ENCODE peak calls at places on chromosomes 1 and 21, in five cellular contexts. One of them, this sample, is unnamed.
A peak's percentile ranks its signal among the peaks of the same experiment; 100 is the strongest.

GRCh38 chr1:10267319-10267718 is 56.9 kb downstream of the KIF1B start:
- DNase-seq in MM.1S: no peak
- DNase-seq in activated gamma-delta T cell treated with Interleukin-2 at 50 U/mL for 16 hours: no peak
- DNase-seq in endothelial cell: no peak
- DNase-seq in CD8-positive, alpha-beta memory T cell: no peak
- DNase-seq in this sample: no peak

GRCh38 chr1:77889671-77890070 is 1.2 kb downstream of the NEXN start:
- DNase-seq in MM.1S: no peak
- DNase-seq in activated gamma-delta T cell treated with Interleukin-2 at 50 U/mL for 16 hours: no peak
- DNase-seq in endothelial cell: no peak
- DNase-seq in CD8-positive, alpha-beta memory T cell: no peak
- DNase-seq in this sample: peak; percentile 70

GRCh38 chr1:214447557-214447871 is 103.9 kb downstream of the PTPN14 start:
- DNase-seq in MM.1S: no peak
- DNase-seq in activated gamma-delta T cell treated with Interleukin-2 at 50 U/mL for 16 hours: no peak
- DNase-seq in endothelial cell: no peak
- DNase-seq in CD8-positive, alpha-beta memory T cell: no peak
- DNase-seq in this sample: no peak

GRCh38 chr1:53061859-53062714 is at the start of gene PODN:
- DNase-seq in MM.1S: no peak
- DNase-seq in activated gamma-delta T cell treated with Interleukin-2 at 50 U/mL for 16 hours: no peak
- DNase-seq in endothelial cell: no peak
- DNase-seq in CD8-positive, alpha-beta memory T cell: no peak
- DNase-seq in this sample: no peak

GRCh38 chr1:25008192-25008485 is 78.1 kb upstream of the RUNX3 start:
- DNase-seq in MM.1S: no peak
- DNase-seq in activated gamma-delta T cell treated with Interleukin-2 at 50 U/mL for 16 hours: no peak
- DNase-seq in endothelial cell: no peak
- DNase-seq in CD8-positive, alpha-beta memory T cell: no peak
- DNase-seq in this sample: no peak

GRCh38 chr1:156376146-156376545 is 7.1 kb downstream of the RHBG start:
- DNase-seq in MM.1S: no peak
- DNase-seq in activated gamma-delta T cell treated with Interleukin-2 at 50 U/mL for 16 hours: no peak
- DNase-seq in endothelial cell: no peak
- DNase-seq in CD8-positive, alpha-beta memory T cell: no peak
- DNase-seq in this sample: no peak

GRCh38 chr1:245183429-245183828 is 28.6 kb downstream of the KIF26B start:
- DNase-seq in MM.1S: no peak
- DNase-seq in activated gamma-delta T cell treated with Interleukin-2 at 50 U/mL for 16 hours: no peak
- DNase-seq in endothelial cell: no peak
- DNase-seq in CD8-positive, alpha-beta memory T cell: no peak
- DNase-seq in this sample: no peak

GRCh38 chr21:42216726-42217572 is 2.0 kb upstream of the ABCG1 start:
- DNase-seq in MM.1S: no peak
- DNase-seq in activated gamma-delta T cell treated with Interleukin-2 at 50 U/mL for 16 hours: no peak
- DNase-seq in endothelial cell: no peak
- DNase-seq in CD8-positive, alpha-beta memory T cell: no peak
- DNase-seq in this sample: no peak

GRCh38 chr1:42258218-42258617 is 76.8 kb downstream of the FOXJ3 start:
- DNase-seq in MM.1S: peak; percentile 54
- DNase-seq in activated gamma-delta T cell treated with Interleukin-2 at 50 U/mL for 16 hours: no peak
- DNase-seq in endothelial cell: no peak
- DNase-seq in CD8-positive, alpha-beta memory T cell: no peak
- DNase-seq in this sample: no peak

GRCh38 chr1:2406451-2407041 is 5.8 kb downstream of the PEX10 start:
- DNase-seq in MM.1S: no peak
- DNase-seq in activated gamma-delta T cell treated with Interleukin-2 at 50 U/mL for 16 hours: no peak
- DNase-seq in endothelial cell: no peak
- DNase-seq in CD8-positive, alpha-beta memory T cell: no peak
- DNase-seq in this sample: no peak

GRCh38 chr1:67339623-67340343 is 32.1 kb downstream of the IL12RB2 start:
- DNase-seq in MM.1S: peak; percentile 55
- DNase-seq in activated gamma-delta T cell treated with Interleukin-2 at 50 U/mL for 16 hours: no peak
- DNase-seq in endothelial cell: no peak
- DNase-seq in CD8-positive, alpha-beta memory T cell: no peak
- DNase-seq in this sample: peak; percentile 75

GRCh38 chr1:216111842-216112241 is 311.4 kb downstream of the USH2A start:
- DNase-seq in MM.1S: peak; percentile 24
- DNase-seq in activated gamma-delta T cell treated with Interleukin-2 at 50 U/mL for 16 hours: no peak
- DNase-seq in endothelial cell: no peak
- DNase-seq in CD8-positive, alpha-beta memory T cell: no peak
- DNase-seq in this sample: no peak

GRCh38 chr1:240946926-240947325 is 335.0 kb upstream of the GREM2 start:
- DNase-seq in MM.1S: peak; percentile 58
- DNase-seq in activated gamma-delta T cell treated with Interleukin-2 at 50 U/mL for 16 hours: no peak
- DNase-seq in endothelial cell: peak; percentile 47
- DNase-seq in CD8-positive, alpha-beta memory T cell: no peak
- DNase-seq in this sample: no peak

GRCh38 chr1:30257322-30257721 is 466.1 kb downstream of the MATN1 start:
- DNase-seq in MM.1S: no peak
- DNase-seq in activated gamma-delta T cell treated with Interleukin-2 at 50 U/mL for 16 hours: no peak
- DNase-seq in endothelial cell: no peak
- DNase-seq in CD8-positive, alpha-beta memory T cell: no peak
- DNase-seq in this sample: no peak

GRCh38 chr1:58439946-58440345 is 106.6 kb downstream of the OMA1 start:
- DNase-seq in MM.1S: no peak
- DNase-seq in activated gamma-delta T cell treated with Interleukin-2 at 50 U/mL for 16 hours: no peak
- DNase-seq in endothelial cell: no peak
- DNase-seq in CD8-positive, alpha-beta memory T cell: no peak
- DNase-seq in this sample: no peak

GRCh38 chr1:27644369-27645070 is 9.5 kb upstream of the FGR start:
- DNase-seq in MM.1S: no peak
- DNase-seq in activated gamma-delta T cell treated with Interleukin-2 at 50 U/mL for 16 hours: no peak
- DNase-seq in endothelial cell: no peak
- DNase-seq in CD8-positive, alpha-beta memory T cell: no peak
- DNase-seq in this sample: no peak

GRCh38 chr1:234208791-234209190 is 164.5 kb upstream of the COA6 start:
- DNase-seq in MM.1S: no peak
- DNase-seq in activated gamma-delta T cell treated with Interleukin-2 at 50 U/mL for 16 hours: no peak
- DNase-seq in endothelial cell: no peak
- DNase-seq in CD8-positive, alpha-beta memory T cell: no peak
- DNase-seq in this sample: peak; percentile 77

GRCh38 chr1:186536272-186536905 is 75.5 kb upstream of the PDC start:
- DNase-seq in MM.1S: no peak
- DNase-seq in activated gamma-delta T cell treated with Interleukin-2 at 50 U/mL for 16 hours: no peak
- DNase-seq in endothelial cell: no peak
- DNase-seq in CD8-positive, alpha-beta memory T cell: no peak
- DNase-seq in this sample: no peak

GRCh38 chr1:119623651-119624050 is 24.4 kb downstream of the ZNF697 start:
- DNase-seq in MM.1S: no peak
- DNase-seq in activated gamma-delta T cell treated with Interleukin-2 at 50 U/mL for 16 hours: no peak
- DNase-seq in endothelial cell: no peak
- DNase-seq in CD8-positive, alpha-beta memory T cell: no peak
- DNase-seq in this sample: no peak

GRCh38 chr1:8687053-8687452 is 130.4 kb downstream of the RERE start:
- DNase-seq in MM.1S: no peak
- DNase-seq in activated gamma-delta T cell treated with Interleukin-2 at 50 U/mL for 16 hours: no peak
- DNase-seq in endothelial cell: no peak
- DNase-seq in CD8-positive, alpha-beta memory T cell: no peak
- DNase-seq in this sample: no peak

GRCh38 chr1:248816042-248816851 is 9.5 kb downstream of the SH3BP5L start:
- DNase-seq in MM.1S: no peak
- DNase-seq in activated gamma-delta T cell treated with Interleukin-2 at 50 U/mL for 16 hours: no peak
- DNase-seq in endothelial cell: no peak
- DNase-seq in CD8-positive, alpha-beta memory T cell: no peak
- DNase-seq in this sample: no peak